ENCODE peak calls at places on chromosomes 11 and 22, in five cellular contexts. D, M, Y, N and O are unnamed samples.

GRCh38 chr11:19183641-19184040 is 18.1 kb downstream of the CSRP3 start:
- DNase-seq in M (no peak), N (no peak), D (no peak), Y (no peak), O (no peak)

GRCh38 chr11:44709966-44710365 is 16.8 kb upstream of the TSPAN18 start:
- DNase-seq in N (no peak), M (no peak), Y (no peak), D (no peak), O (no peak)

GRCh38 chr11:80350541-80350940 is 909.7 kb upstream of the TENM4 start:
- DNase-seq in M (no peak), D (no peak), Y (no peak), N (no peak), O (no peak)

GRCh38 chr11:72829178-72829577 is 15.0 kb downstream of the ATG16L2 start:
- DNase-seq in Y (no peak), M (no peak), D (no peak), N (no peak), O (no peak)

GRCh38 chr11:61985863-61986262 is 18.4 kb upstream of the FTH1 start:
- DNase-seq in N (no peak), Y (no peak), M (no peak), D (peak; percentile 48), O (no peak)

GRCh38 chr22:45876136-45877035 is 100.6 kb downstream of the WNT7B start:
- DNase-seq in N (no peak), M (no peak), D (no peak), Y (no peak), O (no peak)

GRCh38 chr11:100008440-100008839 is 678.6 kb upstream of the ARHGAP42 start:
- DNase-seq in Y (no peak), N (no peak), M (no peak), D (no peak), O (no peak)

GRCh38 chr11:58060939-58061672 is 30.4 kb downstream of the OR6Q1 start:
- DNase-seq in M (no peak), N (no peak), Y (no peak), D (no peak), O (no peak)

GRCh38 chr11:134655189-134655937 is 243.3 kb upstream of the B3GAT1 start:
- DNase-seq in M (no peak), Y (no peak), D (no peak), N (peak; percentile 22), O (no peak)

GRCh38 chr11:61775606-61776554 is 16.5 kb downstream of the TMEM258 start:
- DNase-seq in D (no peak), M (no peak), N (no peak), Y (no peak), O (no peak)

GRCh38 chr11:96074551-96075309 is 150.8 kb upstream of the MTMR2 start:
- DNase-seq in M (no peak), Y (no peak), N (no peak), D (no peak), O (no peak)

GRCh38 chr11:45169310-45170072 is 23.1 kb downstream of the PRDM11 start:
- DNase-seq in Y (no peak), D (peak; percentile 30), M (no peak), N (no peak), O (no peak)

DNA sequence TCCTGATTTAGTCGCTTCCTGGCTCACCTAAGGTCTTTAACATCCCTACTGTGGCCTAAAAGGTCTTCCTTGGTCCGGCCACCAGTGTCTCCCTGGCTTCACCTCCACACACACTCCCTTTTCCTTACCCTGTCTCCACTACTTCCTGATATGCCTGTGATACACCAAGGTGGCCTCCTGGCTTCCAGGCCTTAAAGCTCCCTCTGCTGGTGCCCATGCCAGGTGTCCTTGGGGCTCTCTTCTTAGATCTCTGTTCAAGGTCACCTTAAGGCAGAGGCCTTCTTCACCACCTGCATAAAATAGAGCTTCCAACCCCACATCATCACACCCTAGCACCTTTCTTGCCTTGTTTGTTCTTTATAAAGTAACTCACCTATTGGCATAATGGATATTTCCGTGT is 787.7 kb downstream of the NTM start:
- DNase-seq in N (no peak), M (no peak), Y (no peak), D (peak; percentile 34), O (no peak)
- TF ChIP-seq CTCF in N (peak; percentile 20), M (peak; percentile 76), Y (peak; percentile 42), D (peak; percentile 65), O (peak; percentile 48)

GRCh38 chr11:79179087-79179486 is 261.7 kb downstream of the TENM4 start:
- DNase-seq in N (no peak), D (no peak), Y (no peak), M (no peak), O (no peak)

GRCh38 chr11:79184285-79184684 is 256.5 kb downstream of the TENM4 start:
- DNase-seq in N (no peak), M (no peak), Y (no peak), D (no peak), O (no peak)

GRCh38 chr11:79185351-79185750 is 255.5 kb downstream of the TENM4 start:
- DNase-seq in M (no peak), D (no peak), N (no peak), Y (no peak), O (no peak)

DNA sequence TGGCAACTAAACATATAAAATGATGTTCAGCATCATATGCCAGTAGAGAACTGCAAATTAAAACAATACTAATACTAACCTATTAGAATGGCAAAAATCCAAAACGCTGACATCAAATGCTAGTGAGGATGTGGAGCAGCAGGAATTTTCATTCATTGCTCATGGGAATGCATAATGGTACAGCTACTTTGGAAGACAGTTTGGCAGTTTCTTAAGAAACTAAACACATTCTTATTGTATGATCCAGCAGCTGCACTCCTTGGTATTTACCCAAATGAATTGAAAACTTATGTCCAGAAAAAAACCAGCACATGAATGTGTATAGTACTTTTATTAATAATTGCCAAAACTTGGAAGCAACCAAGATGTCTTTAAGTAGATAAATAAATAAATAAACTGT is 258.0 kb downstream of the TENM4 start:
- DNase-seq in D (peak; percentile 23), N (no peak), M (peak; percentile 3), Y (peak; percentile 73), O (peak; percentile 85)
- H3K4me3 ChIP-seq in D (no peak overlapping the region), N (no peak overlapping the region), M (no peak overlapping the region), Y (no peak overlapping the region), O (no peak overlapping the region)

GRCh38 chr11:76579047-76579751 is 91.3 kb downstream of the LRRC32 start:
- DNase-seq in Y (no peak), D (peak; percentile 81), N (peak; percentile 64), M (no peak), O (no peak)
- TF ChIP-seq CTCF in Y (no peak), D (peak; percentile 74), N (peak; percentile 23), M (peak; percentile 63), O (no peak)

DNA sequence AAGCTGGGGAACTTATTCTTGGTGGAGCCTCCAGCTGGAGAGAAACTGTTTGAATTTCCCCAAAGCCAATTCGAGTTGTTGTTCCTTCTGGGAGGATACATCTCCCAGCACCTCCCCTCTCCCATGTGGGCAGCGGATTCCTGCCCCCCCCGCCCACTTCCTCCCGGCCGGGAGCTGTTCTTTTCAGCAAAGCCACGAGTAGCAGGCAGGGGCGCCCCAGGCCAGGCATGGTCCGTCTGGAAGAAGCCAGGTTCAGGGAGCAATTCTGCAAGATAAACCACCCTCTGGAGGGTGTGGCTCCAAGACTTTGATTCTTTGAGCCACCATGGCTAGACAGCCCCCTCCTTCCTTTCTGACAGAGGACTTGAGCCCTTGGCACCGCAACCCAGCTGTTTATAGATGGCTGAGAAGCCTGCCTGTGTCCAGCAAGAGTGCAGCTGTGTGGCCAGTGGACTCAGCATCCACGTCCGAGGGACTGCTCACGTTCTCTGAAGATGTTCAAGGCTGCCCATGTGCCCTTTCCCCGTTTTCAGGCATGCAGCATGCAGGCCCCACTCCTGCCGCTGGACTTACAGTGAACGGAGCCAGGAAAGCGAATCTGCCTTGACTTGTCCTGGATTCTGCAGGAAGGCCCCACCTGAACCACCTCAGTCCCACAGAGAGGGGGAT is 170.3 kb downstream of the CTTN start:
- DNase-seq in N (no peak), M (peak; percentile 23), Y (no peak), D (peak; percentile 47), O (no peak)
- H3K4me3 ChIP-seq in N (no peak overlapping the region), M (peak overlapping the region; percentile 32), Y (peak overlapping the region; percentile 19), D (peak overlapping the region; percentile 45), O (peak overlapping the region; percentile 49)

GRCh38 chr11:123475478-123475877 is 45.4 kb downstream of the GRAMD1B start:
- DNase-seq in D (peak; percentile 51), M (peak; percentile 50), Y (no peak), N (no peak), O (no peak)
- TF ChIP-seq CTCF in D (peak; percentile 40), M (peak; percentile 65), Y (peak; percentile 13), N (no peak), O (peak; percentile 7)

GRCh38 chr11:125064070-125064469 is 965 bp downstream of the SLC37A2 start:
- DNase-seq in N (no peak), Y (no peak), M (no peak), D (no peak), O (no peak)
- H3K4me3 ChIP-seq in N (no peak overlapping the region), Y (peak overlapping the region; percentile 57), M (peak overlapping the region; percentile 76), D (peak overlapping the region; percentile 65), O (peak overlapping the region; percentile 72)

GRCh38 chr11:33371049-33371448 is 113.9 kb downstream of the HIPK3 start:
- DNase-seq in N (no peak), M (no peak), Y (no peak), D (no peak), O (no peak)
- TF ChIP-seq CTCF in N (no peak), M (peak; percentile 16), Y (no peak), D (no peak), O (no peak)

GRCh38 chr11:81647374-81647773 is 1086.3 kb downstream of the FAM181B start:
- DNase-seq in M (no peak), Y (no peak), N (no peak), D (peak; percentile 2), O (no peak)
- H3K4me3 ChIP-seq in M (no peak overlapping the region), Y (no peak overlapping the region), N (no peak overlapping the region), D (no peak overlapping the region), O (no peak overlapping the region)

DNA sequence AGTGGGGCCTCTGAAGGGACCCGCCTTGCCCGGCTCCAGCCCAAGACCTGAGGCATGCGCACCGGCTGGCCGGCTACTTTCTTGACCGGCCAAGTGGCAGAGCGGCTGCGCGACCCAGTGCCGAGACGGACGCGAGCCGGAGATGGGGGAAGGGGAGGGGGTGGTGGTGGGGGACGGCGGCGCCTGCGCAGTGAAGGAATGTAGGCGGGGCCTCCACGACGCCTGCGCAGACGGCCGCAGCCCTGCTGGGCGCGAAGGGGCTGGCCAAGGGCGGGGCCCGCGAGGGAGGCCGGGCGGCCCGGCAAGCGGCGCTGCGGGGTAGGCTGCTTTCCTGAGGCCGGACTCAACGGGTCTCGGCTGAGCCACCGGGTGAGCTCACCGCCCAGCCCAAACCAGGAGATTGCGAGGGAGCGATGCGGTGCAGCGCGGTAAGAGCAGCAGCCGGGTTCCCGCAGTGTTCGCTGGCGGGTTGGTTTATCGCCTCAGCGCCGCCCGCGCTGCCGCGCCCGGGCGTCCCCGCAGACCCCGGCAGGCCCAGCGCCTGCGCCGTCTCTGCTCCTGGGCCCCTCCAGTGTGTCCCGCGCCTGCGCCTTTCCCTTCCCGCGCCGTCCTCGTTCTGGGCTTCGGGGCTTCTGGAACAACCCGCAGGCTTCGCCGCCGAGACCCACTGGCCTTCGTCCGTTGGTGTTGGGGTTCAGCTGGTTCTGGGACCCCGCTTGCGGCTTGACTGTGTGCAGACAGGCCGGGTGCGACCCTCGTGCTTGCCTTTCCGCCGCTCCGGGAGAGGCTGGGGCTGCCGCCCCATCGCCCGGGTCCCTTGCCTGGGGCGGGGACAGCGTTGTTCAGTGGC is at the start of gene SPECC1L:
- DNase-seq in M (peak; percentile 87), N (peak; percentile 93), D (peak; percentile 96), Y (peak; percentile 72), O (no peak)
- TF ChIP-seq CTCF in M (no peak), N (peak; percentile 33), D (no peak), Y (no peak), O (peak; percentile 13)